ENCODE peak calls at places on chromosomes 16 and 17, in five cellular contexts. One of them, this sample, is unnamed.

GRCh38 chr16:65547799-65548446 is 426.1 kb upstream of the CDH11 start:
- DNase-seq in fibroblast of mammary gland: peak
- DNase-seq in breast epithelium: no peak
- DNase-seq in SJSA1: peak
- DNase-seq in H54: no peak
- DNase-seq in this sample: peak

GRCh38 chr16:79066621-79067020 is 533.9 kb downstream of the MAF start:
- DNase-seq in fibroblast of mammary gland: no peak
- DNase-seq in breast epithelium: no peak
- DNase-seq in SJSA1: no peak
- DNase-seq in H54: no peak
- DNase-seq in this sample: no peak

GRCh38 chr16:30418350-30419181 is 11.2 kb downstream of the ZNF771 start:
- DNase-seq in fibroblast of mammary gland: no peak
- DNase-seq in breast epithelium: no peak
- DNase-seq in SJSA1: no peak
- DNase-seq in H54: no peak
- DNase-seq in this sample: no peak

GRCh38 chr17:72359274-72359673 is 238.5 kb downstream of the SOX9 start:
- DNase-seq in fibroblast of mammary gland: no peak
- DNase-seq in breast epithelium: no peak
- DNase-seq in SJSA1: no peak
- DNase-seq in H54: no peak
- DNase-seq in this sample: no peak

GRCh38 chr17:38917259-38917658 is 8.2 kb upstream of the LASP1NB start:
- DNase-seq in fibroblast of mammary gland: no peak
- DNase-seq in breast epithelium: no peak
- DNase-seq in SJSA1: no peak
- DNase-seq in H54: no peak
- DNase-seq in this sample: no peak

GRCh38 chr17:59914274-59914854 is 21.4 kb downstream of the RPS6KB1 start:
- DNase-seq in fibroblast of mammary gland: peak
- DNase-seq in breast epithelium: no peak
- DNase-seq in SJSA1: no peak
- DNase-seq in H54: peak
- DNase-seq in this sample: peak

GRCh38 chr16:85461814-85462404 is 151.2 kb upstream of the GSE1 start:
- DNase-seq in fibroblast of mammary gland: peak
- DNase-seq in breast epithelium: no peak
- DNase-seq in SJSA1: no peak
- DNase-seq in H54: peak
- DNase-seq in this sample: peak

GRCh38 chr16:20889625-20890275 is 10.4 kb downstream of the DCUN1D3 start:
- DNase-seq in fibroblast of mammary gland: no peak
- DNase-seq in breast epithelium: no peak
- DNase-seq in SJSA1: no peak
- DNase-seq in H54: no peak
- DNase-seq in this sample: no peak

GRCh38 chr16:79181419-79181818 is 419.1 kb downstream of the MAF start:
- DNase-seq in fibroblast of mammary gland: peak
- DNase-seq in breast epithelium: no peak
- DNase-seq in SJSA1: no peak
- DNase-seq in H54: no peak
- DNase-seq in this sample: no peak